ENCODE peak calls at places on chromosome 10, in six cellular contexts. O is endodermal cell, Q is uterus, D is spleen, W is fibroblast of lung, V is A549. P is an unnamed sample.
A peak's percentile ranks its signal among the peaks of the same experiment; 100 is the strongest.

GRCh38 chr10:31757374-31757773 is 171.3 kb downstream of the ARHGAP12 start:
- DNase-seq in O (peak; percentile 72), Q (peak; percentile 89), D (no peak), W (no peak), V (no peak), P (no peak)

GRCh38 chr10:88901610-88902327 is 21.7 kb downstream of the STAMBPL1 start:
- DNase-seq in O (no peak), Q (no peak), D (no peak), W (no peak), V (no peak), P (no peak)

GRCh38 chr10:67663449-67664087 is 32.4 kb downstream of the CTNNA3 start:
- DNase-seq in O (peak; percentile 51), Q (no peak), D (no peak), W (no peak), V (no peak), P (peak; percentile 21)

GRCh38 chr10:97298223-97298571 is 5.8 kb upstream of the ARHGAP19 start:
- DNase-seq in O (no peak), Q (no peak), D (no peak), W (no peak), V (no peak), P (no peak)

GRCh38 chr10:87864497-87865059 is 1.2 kb downstream of the PTEN start:
- DNase-seq in O (peak; percentile 48), Q (no peak), D (no peak), W (no peak), V (no peak), P (no peak)

GRCh38 chr10:5354068-5354467 is 10.7 kb upstream of the UCN3 start:
- DNase-seq in O (no peak), Q (no peak), D (no peak), W (no peak), V (no peak), P (no peak)

GRCh38 chr10:114477285-114477684 is 73.0 kb upstream of the AFAP1L2 start:
- DNase-seq in O (no peak), Q (peak; percentile 83), D (no peak), W (peak; percentile 15), V (no peak), P (peak; percentile 72)

GRCh38 chr10:101367569-101368453 is 13.8 kb downstream of the BTRC start:
- DNase-seq in O (no peak), Q (no peak), D (no peak), W (peak; percentile 29), V (peak; percentile 71), P (no peak)

GRCh38 chr10:34967411-34967880 is 122.7 kb downstream of the CUL2 start:
- DNase-seq in O (no peak), Q (peak; percentile 19), D (no peak), W (peak; percentile 82), V (no peak), P (peak; percentile 24)

GRCh38 chr10:60662917-60663614 is 115.2 kb upstream of the CDK1 start:
- DNase-seq in O (peak; percentile 53), Q (no peak), D (no peak), W (peak; percentile 5), V (no peak), P (no peak)

GRCh38 chr10:51288511-51288910 is 214.2 kb downstream of the PRKG1 start:
- DNase-seq in O (no peak), Q (no peak), D (no peak), W (no peak), V (no peak), P (no peak)

GRCh38 chr10:11589738-11590137 is 21.7 kb downstream of the USP6NL start:
- DNase-seq in O (no peak), Q (no peak), D (no peak), W (no peak), V (no peak), P (no peak)

GRCh38 chr10:58473966-58474365 is 38.7 kb upstream of the BICC1 start:
- DNase-seq in O (no peak), Q (no peak), D (no peak), W (peak; percentile 5), V (no peak), P (no peak)

GRCh38 chr10:14285941-14286555 is 44.7 kb downstream of the FRMD4A start:
- DNase-seq in O (no peak), Q (no peak), D (no peak), W (no peak), V (no peak), P (no peak)

GRCh38 chr10:46544989-46545791 is 11.3 kb downstream of the GPRIN2 start:
- DNase-seq in O (peak; percentile 76), Q (peak; percentile 7), D (peak; percentile 65), W (no peak), V (peak; percentile 89), P (peak; percentile 12)

GRCh38 chr10:88395677-88396076 is 187.4 kb downstream of the RNLS start:
- DNase-seq in O (no peak), Q (no peak), D (no peak), W (peak; percentile 31), V (no peak), P (no peak)

GRCh38 chr10:113493195-113493594 is 59.7 kb upstream of the HABP2 start:
- DNase-seq in O (no peak), Q (no peak), D (no peak), W (peak; percentile 1), V (no peak), P (no peak)

GRCh38 chr10:117980216-117980615 is 66.5 kb downstream of the RAB11FIP2 start:
- DNase-seq in O (no peak), Q (no peak), D (no peak), W (peak; percentile 53), V (peak; percentile 24), P (no peak)
- H3K4me1 ChIP-seq in O (no peaks in the 10 kb centered on the region), Q (no peaks in the 10 kb centered on the region), D (no peaks in the 10 kb centered on the region), W (no peaks in the 10 kb centered on the region), V (peaks cover 7% of the 10 kb centered on the region), P (no peaks in the 10 kb centered on the region)

GRCh38 chr10:71241114-71241898 is 28.9 kb downstream of the UNC5B start:
- DNase-seq in O (no peak), Q (peak; percentile 71), D (no peak), W (peak; percentile 80), V (no peak), P (peak; percentile 64)
- H3K4me1 ChIP-seq in O (peaks cover 15% of the 10 kb centered on the region), Q (peaks cover 7% of the 10 kb centered on the region), D (peaks cover 70% of the 10 kb centered on the region), W (peaks cover 25% of the 10 kb centered on the region), V (no peaks in the 10 kb centered on the region), P (peaks cover 59% of the 10 kb centered on the region)

DNA sequence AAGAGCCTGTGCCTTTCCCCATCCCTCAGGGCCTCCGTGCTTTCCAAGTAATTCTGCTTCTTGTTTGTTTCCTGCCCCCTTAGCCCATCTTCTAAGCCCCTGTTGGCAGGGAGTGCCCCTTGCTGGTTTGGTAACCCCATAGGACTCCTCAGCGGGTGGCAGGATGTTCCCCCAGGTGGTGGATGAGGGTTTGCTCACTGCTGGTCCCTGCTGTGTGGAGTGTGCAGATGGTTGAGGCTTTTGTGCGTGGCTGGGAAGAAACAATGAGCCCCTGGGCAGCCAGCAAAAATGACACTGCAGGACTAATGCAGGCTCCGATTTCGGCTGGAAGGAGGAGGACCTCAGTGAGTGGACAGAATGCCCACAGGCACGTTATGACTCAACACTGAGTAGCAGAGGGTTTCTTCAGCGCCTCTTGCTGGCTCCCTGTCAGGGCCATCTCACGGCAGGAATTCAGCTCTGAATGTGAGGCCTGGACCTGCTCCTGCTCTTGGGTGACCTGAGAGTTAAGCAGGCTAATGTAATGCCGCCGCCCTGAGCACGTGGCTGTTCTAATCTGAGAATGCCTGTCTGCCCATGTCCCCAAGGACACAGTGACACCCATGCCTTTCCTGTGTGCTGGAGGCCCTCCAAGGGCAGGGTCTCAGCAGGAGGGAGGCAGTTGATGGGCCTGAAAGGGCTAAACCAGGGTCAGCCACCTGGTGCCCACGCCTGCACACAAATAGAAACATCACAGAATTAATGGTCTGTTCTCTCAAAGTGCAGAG is 16.6 kb downstream of the BAG3 start:
- DNase-seq in O (peak; percentile 67), Q (peak; percentile 67), D (no peak), W (peak; percentile 95), V (peak; percentile 92), P (peak; percentile 78)
- H3K4me1 ChIP-seq in O (peaks cover 16% of the 10 kb centered on the region), Q (no peaks in the 10 kb centered on the region), D (peaks cover 37% of the 10 kb centered on the region), W (peaks cover 53% of the 10 kb centered on the region), V (peaks cover 83% of the 10 kb centered on the region), P (peaks cover 39% of the 10 kb centered on the region)

GRCh38 chr10:71971769-71972555 is 7.8 kb downstream of the CHST3 start:
- DNase-seq in O (no peak), Q (no peak), D (peak; percentile 61), W (no peak), V (no peak), P (no peak)
- H3K4me1 ChIP-seq in O (peaks cover 4% of the 10 kb centered on the region), Q (peaks cover 12% of the 10 kb centered on the region), D (peaks cover 19% of the 10 kb centered on the region), W (peaks cover 39% of the 10 kb centered on the region), V (peaks cover 100% of the 10 kb centered on the region), P (peaks cover 74% of the 10 kb centered on the region)

GRCh38 chr10:79097021-79097695 is 28.4 kb downstream of the ZMIZ1 start:
- DNase-seq in O (no peak), Q (no peak), D (no peak), W (peak; percentile 65), V (no peak), P (no peak)
- H3K4me1 ChIP-seq in O (peaks cover 21% of the 10 kb centered on the region), Q (peaks cover 30% of the 10 kb centered on the region), D (peaks cover 97% of the 10 kb centered on the region), W (peaks cover 46% of the 10 kb centered on the region), V (peaks cover 95% of the 10 kb centered on the region), P (peaks cover 35% of the 10 kb centered on the region)

GRCh38 chr10:125062244-125063208 is 97.8 kb downstream of the CTBP2 start:
- DNase-seq in O (no peak), Q (no peak), D (no peak), W (peak; percentile 43), V (no peak), P (peak; percentile 57)
- H3K4me1 ChIP-seq in O (no peaks in the 10 kb centered on the region), Q (peaks cover 44% of the 10 kb centered on the region), D (peaks cover 91% of the 10 kb centered on the region), W (peaks cover 41% of the 10 kb centered on the region), V (peaks cover 20% of the 10 kb centered on the region), P (peaks cover 77% of the 10 kb centered on the region)

P was measured in testis.